ENCODE peak calls at places on chromosome 6, in five cellular contexts. D is fibroblast of lung; H is mucosa of descending colon; A is left ventricle myocardium inferior; X is CD4-positive, alpha-beta memory T cell. G is an unnamed sample.

GRCh38 chr6:3749390-3749978 is 2.0 kb downstream of the PXDC1 start:
- DNase-seq in X (no peak), D (no peak), H (peak; percentile 79), A (no peak), G (no peak)

GRCh38 chr6:24797596-24798216 is 1.0 kb downstream of the ARMH2 start:
- DNase-seq in H (no peak), D (peak; percentile 13), A (no peak), X (no peak), G (no peak)

GRCh38 chr6:72272958-72273357 is 348.9 kb upstream of the KCNQ5 start:
- DNase-seq in D (peak; percentile 76), H (no peak), A (no peak), X (no peak), G (no peak)

GRCh38 chr6:108541843-108542795 is 18.6 kb upstream of the FOXO3 start:
- DNase-seq in A (peak; percentile 39), D (peak; percentile 72), H (peak; percentile 67), X (peak; percentile 73), G (peak; percentile 23)

GRCh38 chr6:116036075-116036773 is 24.5 kb downstream of the FRK start:
- DNase-seq in A (no peak), X (no peak), H (no peak), D (peak; percentile 21), G (no peak)

GRCh38 chr6:44275749-44276648 is 5.7 kb downstream of the TMEM151B start:
- DNase-seq in X (no peak), H (no peak), A (no peak), D (no peak), G (no peak)

GRCh38 chr6:78483546-78483945 is 383.8 kb upstream of the IRAK1BP1 start:
- DNase-seq in D (peak; percentile 27), X (no peak), A (no peak), H (no peak), G (no peak)

GRCh38 chr6:140475086-140475485 is 1100.6 kb upstream of the CITED2 start:
- DNase-seq in A (no peak), X (no peak), D (peak; percentile 61), H (no peak), G (no peak)

GRCh38 chr6:490251-491037 is 98.9 kb downstream of the IRF4 start:
- DNase-seq in X (no peak), H (no peak), D (no peak), A (no peak), G (no peak)

GRCh38 chr6:157486632-157487031 is 105.6 kb downstream of the ZDHHC14 start:
- DNase-seq in A (no peak), X (peak; percentile 38), D (no peak), H (no peak), G (no peak)

G was measured in amniotic stem cell.